ENCODE peak calls at places on chromosomes 16 and 17, in five cellular contexts. G is mammary epithelial cell, E is fibroblast of mammary gland, M is foreskin fibroblast, T is adrenal gland. W is an unnamed sample.

GRCh38 chr17:40922239-40922638 is 15.2 kb downstream of the KRT23 start:
- DNase-seq in G (peak; percentile 88), E (peak; percentile 89), M (peak; percentile 92), T (peak; percentile 67), W (peak; percentile 53)

GRCh38 chr17:73357981-73358380 is 46.2 kb upstream of the CDC42EP4 start:
- DNase-seq in G (no peak), E (no peak), M (no peak), T (no peak), W (no peak)

GRCh38 chr17:48056246-48056745 is 8.1 kb downstream of the NFE2L1 start:
- DNase-seq in G (no peak), E (no peak), M (no peak), T (no peak), W (no peak)

GRCh38 chr17:40352044-40352778 is 12.3 kb downstream of the GJD3 start:
- DNase-seq in G (no peak), E (no peak), M (no peak), T (peak; percentile 23), W (no peak)

GRCh38 chr17:41687828-41688640 is 651 bp upstream of the EIF1 start:
- DNase-seq in G (peak; percentile 66), E (no peak), M (peak; percentile 64), T (peak; percentile 75), W (no peak)

GRCh38 chr17:48374650-48375230 is 55.3 kb downstream of the SKAP1 start:
- DNase-seq in G (peak; percentile 1), E (peak; percentile 8), M (no peak), T (no peak), W (no peak)

GRCh38 chr17:21201302-21201602 is 12.7 kb downstream of the TMEM11 start:
- DNase-seq in G (no peak), E (no peak), M (peak; percentile 65), T (no peak), W (no peak)

GRCh38 chr17:13917635-13918034 is 151.7 kb upstream of the COX10 start:
- DNase-seq in G (no peak), E (no peak), M (no peak), T (no peak), W (no peak)

GRCh38 chr16:50298591-50299507 is 32.5 kb downstream of the ADCY7 start:
- DNase-seq in G (no peak), E (no peak), M (no peak), T (no peak), W (no peak)

GRCh38 chr16:35734728-35735402 is 2275.5 kb downstream of the TP53TG3F start:
- DNase-seq in G (no peak), E (no peak), M (no peak), T (no peak), W (no peak)

GRCh38 chr17:64085650-64086005 is 44.3 kb downstream of the ERN1 start:
- DNase-seq in G (no peak), E (no peak), M (no peak), T (no peak), W (no peak)

GRCh38 chr17:64084940-64085649 is 44.8 kb downstream of the ERN1 start:
- DNase-seq in G (no peak), E (peak; percentile 33), M (peak; percentile 36), T (no peak), W (no peak)

GRCh38 chr17:64083571-64084085 is 46.3 kb downstream of the ERN1 start:
- DNase-seq in G (no peak), E (no peak), M (no peak), T (no peak), W (no peak)

GRCh38 chr17:64083093-64083492 is 46.9 kb downstream of the ERN1 start:
- DNase-seq in G (no peak), E (no peak), M (no peak), T (no peak), W (no peak)

GRCh38 chr17:64084086-64084939 is 45.6 kb downstream of the ERN1 start:
- DNase-seq in G (peak; percentile 62), E (peak; percentile 75), M (peak; percentile 64), T (no peak), W (no peak)
- TF ChIP-seq CTCF in G (no peak), E (no peak), M (no peak), T (no peak), W (no peak)

DNA sequence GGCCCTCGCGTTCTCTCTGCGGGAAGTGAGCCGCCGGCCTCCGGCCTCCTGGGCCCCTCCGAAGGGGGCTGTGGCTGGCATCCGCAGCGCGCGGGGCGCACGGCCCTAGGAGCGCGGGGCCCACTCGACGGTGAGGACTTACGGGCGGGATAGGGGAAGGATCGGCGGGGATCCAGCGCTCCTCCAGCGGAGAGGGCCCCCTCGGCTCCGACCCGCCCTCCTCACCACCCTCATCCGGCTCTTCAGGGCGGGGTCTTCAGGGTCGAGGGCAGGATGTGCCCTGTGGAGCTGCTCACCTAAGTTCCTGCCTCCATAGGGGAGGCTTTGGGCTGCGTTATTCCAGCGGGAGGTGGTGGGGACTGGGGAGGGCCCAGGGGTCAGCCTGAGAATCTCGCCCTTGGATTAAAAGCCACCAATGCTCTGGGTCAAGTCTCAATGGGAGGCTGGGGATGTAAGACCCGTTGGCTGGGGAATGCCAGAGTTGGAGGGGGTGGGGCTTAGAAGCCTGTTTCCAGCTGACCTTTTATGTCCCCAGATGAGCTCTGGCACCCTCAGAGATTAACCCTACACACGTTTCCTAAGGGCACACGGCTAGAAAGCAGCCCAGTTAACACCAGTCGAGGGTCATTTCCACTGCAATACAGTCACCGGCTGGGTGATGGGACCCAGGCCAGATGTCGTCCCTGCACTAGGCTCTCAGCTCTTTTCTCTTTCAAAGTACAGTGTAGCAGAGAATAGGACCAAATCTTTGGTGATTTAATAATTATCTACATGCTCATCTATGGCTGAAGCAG is 13.4 kb downstream of the TBX2 start:
- DNase-seq in G (no peak), E (no peak), M (peak; percentile 48), T (no peak), W (no peak)
- H3K4me3 ChIP-seq in G (peak overlapping the region; percentile 53), E (peak overlapping the region; percentile 56), M (peak overlapping the region; percentile 77), T (peak overlapping the region; percentile 15), W (peak overlapping the region; percentile 66)

DNA sequence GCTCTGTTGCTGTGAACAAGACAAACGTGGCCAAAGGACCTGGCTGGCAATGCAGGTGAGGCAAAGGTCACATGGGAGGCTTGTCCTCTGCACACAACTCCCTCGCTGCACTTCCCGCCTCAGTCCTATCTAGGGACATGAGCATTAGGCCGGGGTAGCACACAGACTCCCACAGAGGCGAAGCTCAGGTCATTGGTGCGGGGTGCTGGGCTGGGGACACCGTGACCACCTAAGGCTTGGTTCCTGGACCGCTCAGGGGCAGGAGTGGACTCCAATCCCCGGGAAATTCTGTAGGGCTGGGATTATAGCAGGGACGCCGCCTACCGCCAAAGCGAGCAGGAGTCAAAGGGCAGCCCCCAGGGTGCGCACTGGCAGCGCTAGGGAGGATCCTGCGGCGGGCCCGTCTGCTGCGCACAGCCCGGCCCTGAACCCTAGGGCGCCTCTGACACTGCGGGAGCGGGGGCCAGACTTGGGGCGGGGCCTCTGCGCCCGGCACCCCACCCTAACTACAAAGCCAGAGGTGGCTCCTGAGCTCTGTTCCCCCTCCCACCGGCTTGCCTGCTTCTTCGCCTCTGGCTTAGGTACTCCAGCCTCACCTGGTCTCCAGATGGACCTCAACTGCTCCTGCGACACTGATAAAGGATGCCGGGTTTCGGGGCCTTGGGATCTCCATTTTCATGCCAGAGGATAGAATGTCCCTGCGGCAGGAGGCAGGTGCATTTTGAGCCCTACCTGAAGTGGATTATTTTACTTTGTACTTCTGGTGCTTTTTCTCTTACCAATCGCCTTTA is 3.9 kb upstream of the MT1B start:
- DNase-seq in G (no peak), E (no peak), M (no peak), T (no peak), W (no peak)
- TF ChIP-seq CTCF in G (no peak), E (no peak), M (no peak), T (no peak), W (no peak)

GRCh38 chr17:76241776-76242175 is 1.5 kb upstream of the RNF157 start:
- DNase-seq in G (no peak), E (no peak), M (no peak), T (no peak), W (no peak)
- H3K4me3 ChIP-seq in G (no peak overlapping the region), E (no peak overlapping the region), M (no peak overlapping the region), T (no peak overlapping the region), W (no peak overlapping the region)

DNA sequence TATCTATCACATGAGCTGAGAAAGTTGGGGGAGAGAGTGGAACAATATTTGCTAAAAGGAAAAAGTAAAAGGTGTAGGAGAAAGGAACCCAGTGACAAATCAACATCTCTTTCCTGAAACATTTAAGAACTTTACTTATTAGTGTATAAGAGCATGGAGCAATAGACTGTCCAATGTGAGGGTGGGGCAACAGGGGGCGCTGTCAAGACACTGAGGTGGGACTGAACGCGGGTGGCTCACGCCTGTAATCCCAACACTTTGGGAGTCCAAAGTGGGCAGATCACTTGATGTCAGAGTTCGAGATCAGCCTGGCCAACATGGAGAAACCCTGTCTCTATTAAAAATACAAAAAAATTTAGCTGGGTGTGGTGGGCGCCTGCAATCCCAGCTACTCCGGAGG is 21.2 kb downstream of the PCTP start:
- DNase-seq in G (no peak), E (no peak), M (no peak), T (no peak), W (no peak)
- TF ChIP-seq CTCF in G (no peak), E (no peak), M (no peak), T (no peak), W (no peak)

GRCh38 chr16:81521141-81521626 is 76.6 kb downstream of the CMIP start:
- DNase-seq in G (no peak), E (no peak), M (no peak), T (no peak), W (no peak)
- H3K4me3 ChIP-seq in G (no peak overlapping the region), E (no peak overlapping the region), M (no peak overlapping the region), T (no peak overlapping the region), W (no peak overlapping the region)

DNA sequence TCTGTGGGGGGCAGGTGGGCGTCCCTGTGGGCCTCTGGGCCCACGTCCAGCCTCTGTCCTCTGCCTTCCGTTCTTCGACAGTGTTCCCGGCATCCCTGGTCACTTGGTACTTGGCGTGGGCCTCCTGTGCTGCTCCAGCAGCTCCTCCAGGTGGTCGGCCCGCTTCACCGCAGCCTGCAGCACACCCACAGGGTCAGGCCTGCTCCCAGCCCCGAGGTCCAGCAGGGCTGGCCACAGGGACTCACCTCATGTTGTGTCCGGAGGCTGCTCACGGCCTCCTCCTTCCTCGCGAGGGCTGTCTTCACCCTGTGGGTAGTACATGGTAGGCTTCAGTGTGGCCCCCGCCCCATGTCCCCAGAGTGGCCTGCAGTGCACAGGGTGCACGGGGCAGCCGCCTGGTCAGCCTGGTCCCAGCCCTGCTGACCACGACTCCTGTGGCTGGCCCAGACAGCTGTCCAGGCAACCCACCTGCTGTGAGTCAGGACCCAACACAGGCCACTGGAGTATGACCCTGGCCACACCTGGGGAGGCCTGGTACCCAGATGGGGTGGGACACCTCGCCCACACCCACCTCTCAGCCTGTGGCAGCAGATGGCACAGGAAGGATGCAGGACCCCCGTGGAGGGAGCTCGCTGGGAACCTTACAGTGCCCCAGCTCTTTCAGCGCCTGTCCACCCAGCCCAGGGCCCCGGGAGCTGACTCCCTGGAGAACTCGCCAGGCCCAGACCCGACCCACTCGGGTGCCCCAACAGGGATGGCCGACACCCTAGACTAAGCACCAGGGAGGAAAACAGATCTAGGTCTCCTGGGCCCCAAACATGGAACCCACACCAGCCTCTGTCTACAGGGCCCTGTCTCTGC is 23.9 kb upstream of the AATK start:
- DNase-seq in G (no peak), E (no peak), M (peak; percentile 23), T (no peak), W (no peak)
- TF ChIP-seq CTCF in G (no peak), E (peak; percentile 1), M (peak; percentile 20), T (no peak), W (peak; percentile 22)

W was measured in BJ.